ENCODE peak calls at places on chromosomes 11 and 22, in ten cellular contexts. One of them, this sample, is unnamed.

GRCh38 chr11:100687032-100687629 is at the start of gene ARHGAP42:
- DNase-seq in AG09309: no peak
- DNase-seq in cardiac muscle cell: peak
- DNase-seq in cardiac fibroblast: peak
- DNase-seq in Calu3: peak
- DNase-seq in neural crest cell: peak
- DNase-seq in AG09319: peak
- DNase-seq in astrocyte of the spinal cord: peak
- DNase-seq in stomach: peak
- DNase-seq in GM06990: peak
- DNase-seq in this sample: peak

GRCh38 chr11:122306776-122307479 is 190.9 kb upstream of the BLID start:
- DNase-seq in stomach: no peak
- DNase-seq in Calu3: no peak
- DNase-seq in AG09309: no peak
- DNase-seq in AG09319: peak
- DNase-seq in astrocyte of the spinal cord: no peak
- DNase-seq in cardiac muscle cell: no peak
- DNase-seq in cardiac fibroblast: no peak
- DNase-seq in GM06990: no peak
- DNase-seq in neural crest cell: no peak
- DNase-seq in this sample: no peak

GRCh38 chr11:94583885-94584500 is 16.8 kb downstream of the PIWIL4 start:
- DNase-seq in neural crest cell: no peak
- DNase-seq in astrocyte of the spinal cord: no peak
- DNase-seq in AG09309: no peak
- DNase-seq in cardiac muscle cell: no peak
- DNase-seq in GM06990: peak
- DNase-seq in cardiac fibroblast: peak
- DNase-seq in Calu3: no peak
- DNase-seq in stomach: no peak
- DNase-seq in AG09319: no peak
- DNase-seq in this sample: no peak

GRCh38 chr11:77300695-77301094 is 791 bp downstream of the GDPD4 start:
- DNase-seq in astrocyte of the spinal cord: no peak
- DNase-seq in cardiac muscle cell: no peak
- DNase-seq in AG09309: no peak
- DNase-seq in AG09319: no peak
- DNase-seq in neural crest cell: no peak
- DNase-seq in Calu3: no peak
- DNase-seq in cardiac fibroblast: no peak
- DNase-seq in GM06990: no peak
- DNase-seq in stomach: no peak
- DNase-seq in this sample: no peak

GRCh38 chr22:30433773-30434172 is 8.2 kb downstream of the MTFP1 start:
- DNase-seq in Calu3: no peak
- DNase-seq in cardiac muscle cell: no peak
- DNase-seq in cardiac fibroblast: no peak
- DNase-seq in AG09319: no peak
- DNase-seq in stomach: no peak
- DNase-seq in AG09309: no peak
- DNase-seq in neural crest cell: no peak
- DNase-seq in GM06990: no peak
- DNase-seq in astrocyte of the spinal cord: no peak
- DNase-seq in this sample: no peak

GRCh38 chr22:32847067-32847491 is 45.6 kb downstream of the TIMP3 start:
- DNase-seq in AG09319: no peak
- DNase-seq in Calu3: no peak
- DNase-seq in GM06990: no peak
- DNase-seq in cardiac muscle cell: no peak
- DNase-seq in astrocyte of the spinal cord: no peak
- DNase-seq in neural crest cell: no peak
- DNase-seq in stomach: no peak
- DNase-seq in cardiac fibroblast: no peak
- DNase-seq in AG09309: no peak
- DNase-seq in this sample: no peak

GRCh38 chr11:69365567-69365966 is 71.6 kb downstream of the MYEOV start:
- DNase-seq in cardiac muscle cell: no peak
- DNase-seq in AG09319: no peak
- DNase-seq in GM06990: no peak
- DNase-seq in neural crest cell: no peak
- DNase-seq in cardiac fibroblast: no peak
- DNase-seq in AG09309: no peak
- DNase-seq in stomach: no peak
- DNase-seq in astrocyte of the spinal cord: no peak
- DNase-seq in Calu3: no peak
- DNase-seq in this sample: no peak

GRCh38 chr11:131867457-131868257 is 497.2 kb downstream of the NTM start:
- DNase-seq in cardiac fibroblast: peak
- DNase-seq in Calu3: peak
- DNase-seq in cardiac muscle cell: peak
- DNase-seq in AG09309: peak
- DNase-seq in stomach: peak
- DNase-seq in AG09319: peak
- DNase-seq in GM06990: peak
- DNase-seq in neural crest cell: peak
- DNase-seq in astrocyte of the spinal cord: peak
- DNase-seq in this sample: peak

GRCh38 chr11:123166095-123166559 is 28.9 kb downstream of the CLMP start:
- DNase-seq in GM06990: no peak
- DNase-seq in astrocyte of the spinal cord: peak
- DNase-seq in cardiac fibroblast: peak
- DNase-seq in AG09319: no peak
- DNase-seq in Calu3: no peak
- DNase-seq in AG09309: no peak
- DNase-seq in neural crest cell: peak
- DNase-seq in cardiac muscle cell: peak
- DNase-seq in stomach: no peak
- DNase-seq in this sample: no peak

GRCh38 chr11:85658180-85658579 is 6.7 kb downstream of the CREBZF start:
- DNase-seq in cardiac muscle cell: no peak
- DNase-seq in neural crest cell: no peak
- DNase-seq in cardiac fibroblast: no peak
- DNase-seq in AG09309: no peak
- DNase-seq in AG09319: no peak
- DNase-seq in Calu3: no peak
- DNase-seq in GM06990: no peak
- DNase-seq in astrocyte of the spinal cord: no peak
- DNase-seq in stomach: no peak
- DNase-seq in this sample: no peak

GRCh38 chr11:47566166-47566546 is 757 bp downstream of the PTPMT1 start:
- DNase-seq in Calu3: no peak
- DNase-seq in cardiac fibroblast: peak
- DNase-seq in neural crest cell: no peak
- DNase-seq in GM06990: no peak
- DNase-seq in stomach: peak
- DNase-seq in AG09309: no peak
- DNase-seq in AG09319: no peak
- DNase-seq in cardiac muscle cell: no peak
- DNase-seq in astrocyte of the spinal cord: no peak
- DNase-seq in this sample: no peak

GRCh38 chr22:30636226-30637077 is 871 bp downstream of the SLC35E4 start:
- DNase-seq in GM06990: no peak
- DNase-seq in cardiac muscle cell: no peak
- DNase-seq in Calu3: peak
- DNase-seq in astrocyte of the spinal cord: peak
- DNase-seq in AG09319: no peak
- DNase-seq in AG09309: no peak
- DNase-seq in stomach: peak
- DNase-seq in cardiac fibroblast: peak
- DNase-seq in neural crest cell: no peak
- DNase-seq in this sample: no peak

GRCh38 chr11:83910135-83910534 is 624.0 kb upstream of the CCDC90B start:
- DNase-seq in cardiac fibroblast: no peak
- DNase-seq in stomach: no peak
- DNase-seq in astrocyte of the spinal cord: no peak
- DNase-seq in GM06990: no peak
- DNase-seq in cardiac muscle cell: no peak
- DNase-seq in Calu3: no peak
- DNase-seq in neural crest cell: no peak
- DNase-seq in AG09319: no peak
- DNase-seq in AG09309: no peak
- DNase-seq in this sample: no peak

DNA sequence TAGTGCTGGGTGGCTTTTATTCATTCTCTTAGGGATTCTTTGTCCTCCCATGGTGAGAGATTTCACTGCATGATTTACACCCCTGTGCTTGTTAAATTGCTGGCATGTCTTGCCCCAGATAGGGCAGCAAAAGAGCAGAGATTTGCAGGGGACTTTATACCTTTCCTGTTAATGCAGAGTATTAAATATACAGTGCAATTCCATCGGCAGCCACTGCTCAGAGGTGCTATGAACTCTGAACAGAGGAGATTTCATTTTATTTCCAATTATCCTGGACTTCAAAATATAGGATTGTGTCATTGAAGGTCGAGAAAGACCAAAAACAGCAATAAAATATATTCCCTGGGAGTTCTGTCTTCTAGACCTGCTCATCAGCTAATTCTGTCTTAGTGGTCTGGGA is 263.4 kb upstream of the NCAM1 start:
- DNase-seq in astrocyte of the spinal cord: no peak
- DNase-seq in Calu3: no peak
- DNase-seq in AG09319: no peak
- DNase-seq in GM06990: no peak
- DNase-seq in stomach: no peak
- DNase-seq in cardiac fibroblast: no peak
- DNase-seq in cardiac muscle cell: no peak
- DNase-seq in AG09309: no peak
- DNase-seq in neural crest cell: no peak
- DNase-seq in this sample: no peak
- TF ChIP-seq CTCF in astrocyte of the spinal cord: no peak
- TF ChIP-seq CTCF in Calu3: no peak
- TF ChIP-seq CTCF in AG09319: no peak
- TF ChIP-seq CTCF in GM06990: no peak
- TF ChIP-seq CTCF in stomach: no peak
- TF ChIP-seq CTCF in cardiac fibroblast: no peak
- TF ChIP-seq CTCF in cardiac muscle cell: no peak
- TF ChIP-seq CTCF in AG09309: no peak
- TF ChIP-seq CTCF in neural crest cell: peak
- TF ChIP-seq CTCF in this sample: no peak

DNA sequence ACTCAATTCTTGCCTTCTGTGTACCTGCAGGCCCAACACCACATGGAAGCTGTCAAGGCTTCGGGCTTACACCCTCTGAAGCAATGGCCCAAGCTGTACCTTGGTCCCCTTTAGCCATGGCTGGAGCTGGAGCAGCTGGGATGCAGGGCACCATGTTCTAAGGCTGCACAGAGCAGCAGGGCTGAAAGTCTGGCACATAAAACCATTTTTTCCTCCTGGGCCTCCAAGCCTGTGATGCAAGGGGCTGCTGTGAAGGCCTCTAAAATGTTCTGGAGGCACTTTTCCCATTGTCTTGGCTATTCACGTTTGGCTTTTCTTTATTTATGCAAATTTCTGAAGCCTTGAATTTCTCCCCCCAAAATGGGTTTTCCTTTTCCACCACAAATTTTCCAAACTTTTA is 102.1 kb upstream of the SLC5A12 start:
- DNase-seq in neural crest cell: no peak
- DNase-seq in AG09319: no peak
- DNase-seq in AG09309: no peak
- DNase-seq in GM06990: peak
- DNase-seq in astrocyte of the spinal cord: no peak
- DNase-seq in Calu3: no peak
- DNase-seq in cardiac fibroblast: no peak
- DNase-seq in stomach: no peak
- DNase-seq in cardiac muscle cell: no peak
- DNase-seq in this sample: no peak
- TF ChIP-seq CTCF in neural crest cell: no peak
- TF ChIP-seq CTCF in AG09319: no peak
- TF ChIP-seq CTCF in AG09309: no peak
- TF ChIP-seq CTCF in GM06990: no peak
- TF ChIP-seq CTCF in astrocyte of the spinal cord: no peak
- TF ChIP-seq CTCF in Calu3: no peak
- TF ChIP-seq CTCF in cardiac fibroblast: no peak
- TF ChIP-seq CTCF in stomach: no peak
- TF ChIP-seq CTCF in cardiac muscle cell: no peak
- TF ChIP-seq CTCF in this sample: no peak

GRCh38 chr11:89503422-89503821 is 12.2 kb upstream of the NOX4 start:
- DNase-seq in GM06990: no peak
- DNase-seq in cardiac fibroblast: no peak
- DNase-seq in neural crest cell: no peak
- DNase-seq in AG09309: no peak
- DNase-seq in stomach: no peak
- DNase-seq in AG09319: no peak
- DNase-seq in astrocyte of the spinal cord: no peak
- DNase-seq in Calu3: no peak
- DNase-seq in cardiac muscle cell: no peak
- DNase-seq in this sample: no peak

GRCh38 chr11:89495951-89496350 is 4.8 kb upstream of the NOX4 start:
- DNase-seq in stomach: no peak
- DNase-seq in astrocyte of the spinal cord: peak
- DNase-seq in GM06990: no peak
- DNase-seq in neural crest cell: no peak
- DNase-seq in Calu3: no peak
- DNase-seq in AG09319: peak
- DNase-seq in cardiac muscle cell: no peak
- DNase-seq in cardiac fibroblast: peak
- DNase-seq in AG09309: peak
- DNase-seq in this sample: no peak

GRCh38 chr11:89504270-89504669 is 13.1 kb upstream of the NOX4 start:
- DNase-seq in neural crest cell: no peak
- DNase-seq in cardiac fibroblast: no peak
- DNase-seq in GM06990: no peak
- DNase-seq in stomach: no peak
- DNase-seq in AG09309: no peak
- DNase-seq in AG09319: no peak
- DNase-seq in astrocyte of the spinal cord: no peak
- DNase-seq in Calu3: no peak
- DNase-seq in cardiac muscle cell: no peak
- DNase-seq in this sample: no peak

DNA sequence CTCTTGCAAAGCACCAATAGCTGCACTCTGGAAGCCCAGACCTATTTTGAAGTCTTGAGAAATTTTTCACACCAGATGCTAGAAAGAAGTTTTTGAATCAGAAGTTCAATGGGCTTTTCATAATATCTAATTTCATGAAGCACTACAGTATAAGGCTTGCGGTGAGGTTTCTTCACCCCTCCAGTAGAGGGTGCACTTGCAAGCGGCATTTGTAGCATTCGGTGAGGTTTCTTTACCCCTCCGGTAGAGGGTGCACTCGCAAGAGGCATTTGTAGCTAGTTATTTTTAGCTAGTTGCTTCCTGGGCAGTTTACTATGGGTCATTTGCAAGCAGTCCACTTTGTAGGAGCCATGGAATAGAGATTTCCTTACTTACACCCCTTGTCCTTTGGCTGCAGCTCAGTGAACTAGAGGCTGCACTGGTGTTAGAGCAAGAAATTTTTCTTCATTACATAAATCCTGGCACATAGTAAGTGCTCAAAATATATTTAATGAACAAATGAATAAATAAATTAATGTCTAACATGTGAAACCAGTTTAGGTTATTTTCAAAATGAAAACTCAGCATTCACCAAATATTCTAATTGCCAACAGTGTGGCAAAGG is 7.8 kb upstream of the NOX4 start:
- DNase-seq in cardiac fibroblast: no peak
- DNase-seq in Calu3: peak
- DNase-seq in neural crest cell: no peak
- DNase-seq in cardiac muscle cell: no peak
- DNase-seq in AG09319: no peak
- DNase-seq in GM06990: no peak
- DNase-seq in astrocyte of the spinal cord: no peak
- DNase-seq in AG09309: no peak
- DNase-seq in stomach: no peak
- DNase-seq in this sample: no peak
- TF ChIP-seq CTCF in cardiac fibroblast: peak
- TF ChIP-seq CTCF in Calu3: peak
- TF ChIP-seq CTCF in neural crest cell: peak
- TF ChIP-seq CTCF in cardiac muscle cell: peak
- TF ChIP-seq CTCF in AG09319: no peak
- TF ChIP-seq CTCF in GM06990: peak
- TF ChIP-seq CTCF in astrocyte of the spinal cord: no peak
- TF ChIP-seq CTCF in AG09309: no peak
- TF ChIP-seq CTCF in stomach: no peak
- TF ChIP-seq CTCF in this sample: peak

GRCh38 chr22:46732513-46732912 is 5.5 kb downstream of the CERK start:
- DNase-seq in AG09319: no peak
- DNase-seq in cardiac muscle cell: no peak
- DNase-seq in Calu3: no peak
- DNase-seq in cardiac fibroblast: no peak
- DNase-seq in neural crest cell: no peak
- DNase-seq in stomach: no peak
- DNase-seq in astrocyte of the spinal cord: no peak
- DNase-seq in AG09309: no peak
- DNase-seq in GM06990: no peak
- DNase-seq in this sample: no peak
- TF ChIP-seq CTCF in AG09319: no peak
- TF ChIP-seq CTCF in cardiac muscle cell: no peak
- TF ChIP-seq CTCF in Calu3: no peak
- TF ChIP-seq CTCF in cardiac fibroblast: no peak
- TF ChIP-seq CTCF in neural crest cell: no peak
- TF ChIP-seq CTCF in stomach: no peak
- TF ChIP-seq CTCF in astrocyte of the spinal cord: no peak
- TF ChIP-seq CTCF in AG09309: no peak
- TF ChIP-seq CTCF in GM06990: no peak
- TF ChIP-seq CTCF in this sample: no peak